ENCODE peak calls at places on chromosomes 12 and 14, in four cellular contexts. M is K562, E is stomach, B is SK-N-SH. D is an unnamed sample.
A peak's percentile ranks its signal among the peaks of the same experiment; 100 is the strongest.

GRCh38 chr12:93181396-93181965 is 196.2 kb upstream of the NUDT4 start:
- DNase-seq in M (no peak), E (no peak), B (no peak), D (no peak)

GRCh38 chr14:37045340-37046061 is 126.9 kb downstream of the SLC25A21 start:
- DNase-seq in M (no peak), E (no peak), B (no peak), D (no peak)

GRCh38 chr12:74111688-74112360 is 425.8 kb upstream of the ATXN7L3B start:
- DNase-seq in M (no peak), E (no peak), B (peak; percentile 1), D (no peak)

GRCh38 chr14:24264298-24264697 is 1.3 kb upstream of the TGM1 start:
- DNase-seq in M (no peak), E (no peak), B (no peak), D (no peak)

GRCh38 chr12:61356485-61356884 is 903.7 kb upstream of the USP15 start:
- DNase-seq in M (no peak), E (no peak), B (no peak), D (no peak)

GRCh38 chr12:124939428-124940142 is 25.1 kb upstream of the UBC start:
- DNase-seq in M (peak; percentile 76), E (peak; percentile 86), B (peak; percentile 80), D (peak; percentile 95)

GRCh38 chr14:64704145-64704742 is at the start of gene PLEKHG3:
- DNase-seq in M (peak; percentile 50), E (peak; percentile 87), B (peak; percentile 91), D (peak; percentile 93)

GRCh38 chr12:102120886-102121285 is 903 bp downstream of the PARPBP start:
- DNase-seq in M (peak; percentile 21), E (no peak), B (peak; percentile 22), D (no peak)

GRCh38 chr12:130832561-130833209 is 6.4 kb downstream of the STX2 start:
- DNase-seq in M (peak; percentile 82), E (no peak), B (no peak), D (no peak)

GRCh38 chr14:28767851-28768548 is 1.4 kb downstream of the FOXG1 start:
- DNase-seq in M (peak; percentile 25), E (no peak), B (no peak), D (no peak)

GRCh38 chr14:100581228-100582145 is 5.7 kb downstream of the BEGAIN start:
- DNase-seq in M (no peak), E (no peak), B (peak; percentile 72), D (peak; percentile 45)

GRCh38 chr14:53638966-53639365 is 317.7 kb downstream of the BMP4 start:
- DNase-seq in M (no peak), E (no peak), B (no peak), D (no peak)

GRCh38 chr14:36020120-36021029 is 156.1 kb downstream of the PTCSC3 start:
- DNase-seq in M (no peak), E (no peak), B (no peak), D (no peak)
- H3K27ac ChIP-seq in M (no peak overlapping the region), E (no peak overlapping the region), B (no peak overlapping the region), D (no peak overlapping the region)

GRCh38 chr12:53058674-53059433 is 9.0 kb downstream of the TNS2 start:
- DNase-seq in M (no peak), E (no peak), B (no peak), D (peak; percentile 77)

GRCh38 chr12:53061404-53062010 is 11.6 kb downstream of the TNS2 start:
- DNase-seq in M (peak; percentile 64), E (peak; percentile 92), B (no peak), D (peak; percentile 72)

GRCh38 chr12:53059434-53060063 is 9.7 kb downstream of the TNS2 start:
- DNase-seq in M (no peak), E (no peak), B (no peak), D (no peak)

GRCh38 chr12:53060721-53061276 is 10.9 kb downstream of the TNS2 start:
- DNase-seq in M (no peak), E (peak; percentile 56), B (no peak), D (peak; percentile 81)

GRCh38 chr12:53060064-53060720 is 10.3 kb downstream of the TNS2 start:
- DNase-seq in M (no peak), E (no peak), B (no peak), D (no peak)
- TF ChIP-seq POLR2AphosphoS5 in M (no peak), E (no peak), B (no peak), D (no peak)

DNA sequence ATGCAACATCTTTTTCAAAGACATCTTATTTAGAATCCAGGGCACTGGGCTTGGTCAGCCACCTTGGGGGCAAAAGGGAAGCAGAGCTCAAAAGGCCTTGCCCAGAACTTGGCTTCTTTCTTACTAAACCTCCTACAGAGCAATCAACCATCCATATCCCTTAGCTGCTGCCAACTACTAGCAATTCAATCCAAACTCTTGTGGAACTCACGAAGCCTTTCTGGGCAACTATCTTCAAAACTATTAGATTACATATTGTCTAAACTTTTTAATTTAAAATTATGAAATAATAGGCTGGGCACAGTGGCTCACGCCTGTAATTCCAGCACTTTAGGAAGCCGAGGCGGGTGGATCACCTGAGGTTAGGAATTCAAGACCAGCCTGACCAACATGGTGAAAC is 95.5 kb downstream of the PAWR start:
- DNase-seq in M (no peak), E (no peak), B (no peak), D (no peak)
- TF ChIP-seq EP300 in M (no peak), E (no peak), B (no peak), D (no peak)

GRCh38 chr12:43968736-43969135 is 132.9 kb downstream of the TMEM117 start:
- DNase-seq in M (no peak), E (no peak), B (no peak), D (no peak)
- H3K27ac ChIP-seq in M (no peak overlapping the region), E (no peak overlapping the region), B (no peak overlapping the region), D (no peak overlapping the region)